ENCODE peak calls at places on chromosomes 11 and 22, in four cellular contexts. I is kidney epithelial cell, B is kidney, K is H1. W is an unnamed sample.

GRCh38 chr11:96122601-96123044 is 198.7 kb upstream of the MTMR2 start:
- DNase-seq in B (no peak), I (no peak), K (no peak), W (peak)

GRCh38 chr22:37454857-37455686 is 27.8 kb upstream of the ELFN2 start:
- DNase-seq in K (no peak), I (peak), B (no peak), W (peak)

GRCh38 chr11:69911310-69912160 is 92.3 kb upstream of the FGF3 start:
- DNase-seq in B (peak), I (no peak), K (no peak), W (no peak)

GRCh38 chr22:25760848-25761595 is 19.0 kb downstream of the MYO18B start:
- DNase-seq in B (no peak), K (no peak), I (no peak), W (no peak)

GRCh38 chr11:73838443-73839122 is 38.1 kb downstream of the COA4 start:
- DNase-seq in I (peak), B (no peak), K (peak), W (peak)

GRCh38 chr11:83272627-83273026 is 13.5 kb downstream of the CCDC90B start:
- DNase-seq in B (no peak), K (no peak), I (peak), W (peak)

GRCh38 chr11:43212279-43212678 is 99.5 kb upstream of the API5 start:
- DNase-seq in K (peak), B (no peak), I (no peak), W (no peak)

GRCh38 chr22:43241138-43241597 is 54.2 kb upstream of the TTLL12 start:
- DNase-seq in I (no peak), B (no peak), K (no peak), W (no peak)

GRCh38 chr11:33063326-33063775 is 24.0 kb downstream of the TCP11L1 start:
- DNase-seq in K (no peak), I (no peak), B (no peak), W (no peak)

GRCh38 chr22:35315855-35316745 is 16.4 kb downstream of the TOM1 start:
- DNase-seq in I (no peak), K (no peak), B (no peak), W (no peak)

GRCh38 chr22:36818010-36818642 is 1.3 kb upstream of the PVALB start:
- DNase-seq in B (no peak), I (no peak), K (no peak), W (no peak)

GRCh38 chr11:100948936-100949335 is 180.7 kb downstream of the PGR start:
- DNase-seq in B (no peak), K (no peak), I (no peak), W (no peak)

GRCh38 chr11:73743045-73743444 is 17.8 kb downstream of the RAB6A start:
- DNase-seq in B (no peak), I (no peak), K (no peak), W (no peak)

GRCh38 chr22:49773531-49773930 is 54.1 kb downstream of the BRD1 start:
- DNase-seq in K (no peak), I (no peak), B (peak), W (no peak)

GRCh38 chr22:20436309-20437252 is 1.0 kb downstream of the SCARF2 start:
- DNase-seq in I (no peak), B (peak), K (peak), W (no peak)

GRCh38 chr11:34345012-34345804 is 12.6 kb downstream of the ABTB2 start:
- DNase-seq in I (peak), B (peak), K (no peak), W (peak)

GRCh38 chr11:66559141-66559861 is 9.1 kb downstream of the CTSF start:
- DNase-seq in I (no peak), B (no peak), K (no peak), W (no peak)

GRCh38 chr11:50174189-50174588 is 141.5 kb downstream of the OR4C45 start:
- DNase-seq in K (no peak), I (no peak), B (no peak), W (no peak)

GRCh38 chr22:31248138-31248745 is 36.1 kb downstream of the LIMK2 start:
- DNase-seq in K (peak), I (peak), B (peak), W (peak)
- H3K4me3 ChIP-seq in K (no peak), I (peak), B (peak), W (peak)

DNA sequence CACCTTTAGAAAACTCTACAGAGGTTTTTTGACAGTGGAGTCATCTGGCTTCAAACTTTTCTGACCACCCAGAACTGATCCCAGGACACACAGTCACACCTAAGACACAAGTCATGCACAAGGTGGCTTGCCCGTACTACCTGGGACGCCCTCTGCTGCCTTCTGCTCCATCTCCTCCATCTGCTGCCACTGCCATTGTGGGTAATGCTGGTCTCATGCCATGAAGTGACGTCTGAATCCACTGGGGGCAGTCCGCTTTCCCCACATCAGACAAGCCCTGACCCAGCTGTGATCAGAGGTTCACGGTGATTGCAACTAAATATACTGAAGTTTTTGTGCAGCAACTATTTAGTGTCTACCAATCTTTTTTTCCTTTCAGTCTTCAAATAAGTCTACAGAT is 5.4 kb upstream of the NDUFS8 start:
- DNase-seq in K (no peak), I (no peak), B (no peak), W (no peak)
- TF ChIP-seq CTCF in K (peak), I (no peak), B (no peak), W (no peak)

DNA sequence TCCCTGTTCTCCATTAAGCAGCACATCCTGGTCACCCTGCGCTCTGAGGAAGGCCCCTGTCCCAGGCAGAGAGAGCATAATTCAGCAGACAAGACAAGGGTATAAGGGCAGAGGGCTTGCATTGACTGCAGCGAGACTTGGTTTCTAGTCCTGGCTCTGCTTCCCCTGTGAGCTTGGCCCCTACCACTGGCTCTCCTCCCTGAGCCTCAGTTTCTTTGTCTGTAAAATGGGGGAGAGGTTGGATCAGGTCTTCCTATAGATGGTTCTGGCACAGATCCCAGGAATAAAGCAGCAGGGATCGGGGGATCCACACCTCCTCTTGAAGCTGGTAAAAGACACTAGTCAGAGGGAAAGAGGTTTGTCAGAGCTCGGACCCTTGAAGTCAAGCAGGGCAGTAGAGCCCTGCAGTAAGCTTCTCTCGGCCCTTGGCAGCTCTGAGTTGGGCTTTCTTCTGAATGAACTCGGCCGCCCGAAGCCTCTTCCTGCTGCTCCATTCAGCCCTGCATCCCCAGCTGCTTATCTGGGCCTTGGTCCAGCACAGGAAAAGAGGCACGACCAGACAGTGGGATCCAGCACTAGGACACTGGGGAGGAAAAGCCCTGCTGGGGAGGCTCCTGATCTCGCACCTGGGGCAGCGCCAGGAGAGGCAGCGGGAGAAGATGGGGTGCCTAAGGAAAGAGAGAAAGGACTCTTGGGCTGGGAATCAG is 2.1 kb downstream of the CREB3L1 start:
- DNase-seq in B (peak), I (no peak), K (no peak), W (no peak)
- H3K4me3 ChIP-seq in B (no peak), I (no peak), K (no peak), W (peak)

DNA sequence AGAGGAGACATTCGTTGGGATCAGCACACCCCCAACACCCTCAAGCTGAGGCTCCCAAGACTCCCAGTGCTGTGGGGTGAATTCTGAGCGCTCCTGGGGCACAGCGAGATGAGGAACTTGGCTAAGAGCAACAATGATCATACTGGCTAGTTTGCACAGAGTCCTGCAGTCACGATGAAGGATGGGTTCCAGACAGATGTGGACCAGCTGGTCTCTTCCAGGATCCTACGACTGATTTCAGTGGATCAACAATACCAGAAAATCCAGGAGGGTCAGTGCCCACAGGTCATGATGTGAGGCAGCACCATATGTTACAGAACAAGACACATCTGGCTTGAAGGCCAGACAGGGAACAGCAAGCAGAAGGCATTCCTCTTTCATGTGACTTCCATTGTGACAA is 28.8 kb downstream of the OR52K1 start:
- DNase-seq in B (no peak), I (no peak), K (no peak), W (no peak)
- TF ChIP-seq CTCF in B (no peak), I (no peak), K (no peak), W (no peak)

GRCh38 chr11:124483422-124483821 is 37.9 kb upstream of the OR8B8 start:
- DNase-seq in K (no peak), B (no peak), I (no peak), W (no peak)

GRCh38 chr11:124482362-124483147 is 37.1 kb upstream of the OR8B8 start:
- DNase-seq in B (no peak), K (no peak), I (no peak), W (no peak)

DNA sequence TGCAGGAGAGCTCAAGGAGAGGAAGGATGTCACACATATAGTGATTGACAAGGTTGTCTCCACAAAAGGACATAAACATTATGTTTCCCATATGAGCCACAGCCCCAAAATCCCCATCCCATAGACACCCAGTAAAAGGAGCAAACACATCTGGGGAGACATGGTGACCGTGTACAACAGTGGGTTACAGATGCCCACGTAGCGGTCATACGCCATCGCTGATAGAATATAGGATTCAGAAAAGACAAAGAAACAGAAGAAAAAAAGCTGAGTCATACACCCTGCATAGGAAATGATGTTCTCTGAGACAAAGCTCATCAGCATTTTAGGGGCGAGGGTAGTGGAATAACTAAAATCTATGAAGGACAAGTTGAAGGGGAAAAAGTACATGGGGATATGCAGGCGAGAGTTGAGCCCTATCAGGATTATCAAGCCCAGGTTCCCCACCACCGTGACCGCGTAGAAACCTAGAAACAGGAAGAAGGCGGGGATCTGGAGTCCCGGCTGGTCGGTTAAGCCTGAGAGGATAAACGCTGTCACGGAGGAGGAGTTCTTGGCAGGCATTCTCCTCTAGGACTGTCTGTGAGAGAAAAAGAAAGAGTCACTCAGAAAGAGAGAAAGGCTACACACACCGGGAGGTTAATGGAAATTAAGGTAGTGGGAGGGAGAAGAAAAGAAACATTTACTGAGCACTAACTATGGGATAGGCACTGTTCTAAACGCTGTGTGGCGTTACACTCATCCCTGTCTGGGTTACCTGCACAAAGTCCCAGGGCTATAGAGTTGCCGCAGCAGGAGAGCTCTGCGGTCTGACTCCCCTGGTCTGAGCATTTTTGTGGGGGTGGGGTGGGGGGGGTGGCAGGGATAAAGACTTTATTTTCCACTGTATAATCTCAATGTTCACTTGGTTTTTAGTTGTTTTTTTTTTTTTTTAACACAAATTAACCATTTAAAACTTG is 36.1 kb upstream of the OR8B8 start:
- DNase-seq in K (peak), B (no peak), I (no peak), W (peak)
- H3K4me3 ChIP-seq in K (no peak), B (peak), I (peak), W (peak)

GRCh38 chr11:91243630-91244029 is 981.0 kb upstream of the FAT3 start:
- DNase-seq in K (no peak), B (no peak), I (no peak), W (no peak)
- TF ChIP-seq CTCF in K (no peak), B (no peak), I (no peak), W (no peak)

W was measured in astrocyte of the cerebellum.